ENCODE peak calls at places on chromosomes 5 and 9, in five cellular contexts. Y, I, G, X and U are unnamed samples.
A peak's percentile ranks its signal among the peaks of the same experiment; 100 is the strongest.

GRCh38 chr5:128196080-128196479 is 112.5 kb downstream of the SLC12A2 start:
- DNase-seq in I (no peak), X (no peak), G (no peak), Y (no peak), U (no peak)

GRCh38 chr5:146710348-146710747 is 168.2 kb downstream of the PPP2R2B start:
- DNase-seq in G (no peak), X (no peak), I (no peak), Y (no peak), U (no peak)

GRCh38 chr5:169876376-169876775 is 103.9 kb downstream of the INSYN2B start:
- DNase-seq in I (no peak), G (no peak), Y (no peak), X (no peak), U (no peak)

GRCh38 chr9:70589571-70590263 is 175.3 kb upstream of the KLF9 start:
- DNase-seq in Y (no peak), I (no peak), X (peak; percentile 83), G (no peak), U (no peak)

GRCh38 chr5:88393721-88394530 is 125.3 kb upstream of the TMEM161B start:
- DNase-seq in Y (no peak), G (no peak), I (no peak), X (no peak), U (no peak)

GRCh38 chr5:142979636-142980035 is 209.5 kb downstream of the ARHGAP26 start:
- DNase-seq in X (no peak), G (no peak), Y (no peak), I (no peak), U (no peak)

GRCh38 chr9:125883548-125883947 is 136.4 kb downstream of the PBX3 start:
- DNase-seq in Y (no peak), I (no peak), X (no peak), G (no peak), U (no peak)

GRCh38 chr9:116499986-116500871 is 186.9 kb upstream of the TRIM32 start:
- DNase-seq in X (peak; percentile 31), I (no peak), G (no peak), Y (no peak), U (no peak)

GRCh38 chr5:39080597-39081204 is 6.5 kb upstream of the RICTOR start:
- DNase-seq in I (no peak), X (no peak), G (peak; percentile 36), Y (peak; percentile 7), U (no peak)

GRCh38 chr5:65809817-65810531 is 88.0 kb downstream of the NLN start:
- DNase-seq in G (no peak), X (peak; percentile 60), I (no peak), Y (no peak), U (peak; percentile 81)

GRCh38 chr9:117184173-117184572 is 230.7 kb downstream of the ASTN2 start:
- DNase-seq in Y (no peak), G (no peak), X (no peak), I (no peak), U (no peak)

GRCh38 chr5:88203977-88204735 is 64.5 kb downstream of the TMEM161B start:
- DNase-seq in G (peak; percentile 29), I (no peak), X (no peak), Y (no peak), U (no peak)

GRCh38 chr9:130465383-130466096 is 20.8 kb downstream of the ASS1 start:
- DNase-seq in Y (no peak), X (no peak), I (no peak), G (no peak), U (no peak)